ENCODE peak calls at places on chromosomes 12 and 14, in six cellular contexts. Y is upper lobe of right lung, X is choroid plexus epithelial cell, O is NCI-H187, F is thoracic aorta, K is AG08395. P is an unnamed sample.

GRCh38 chr12:108833355-108833733 is 24.0 kb downstream of the SSH1 start:
- DNase-seq in Y (no peak), X (peak), O (no peak), F (no peak), K (peak), P (no peak)

GRCh38 chr12:132264086-132265010 is 65.0 kb downstream of the GALNT9 start:
- DNase-seq in Y (no peak), X (no peak), O (no peak), F (no peak), K (no peak), P (no peak)

GRCh38 chr12:112179341-112179740 is 54.0 kb downstream of the TRAFD1 start:
- DNase-seq in Y (no peak), X (no peak), O (no peak), F (no peak), K (no peak), P (no peak)

GRCh38 chr12:52713960-52714886 is 10.9 kb upstream of the KRT77 start:
- DNase-seq in Y (no peak), X (no peak), O (no peak), F (no peak), K (no peak), P (no peak)

GRCh38 chr12:74791365-74791764 is 253.7 kb downstream of the ATXN7L3B start:
- DNase-seq in Y (no peak), X (peak), O (no peak), F (no peak), K (no peak), P (no peak)

GRCh38 chr12:82383930-82384513 is 25.7 kb downstream of the METTL25 start:
- DNase-seq in Y (no peak), X (peak), O (no peak), F (no peak), K (peak), P (no peak)

GRCh38 chr14:94936411-94936892 is 166.5 kb upstream of the GSC start:
- DNase-seq in Y (no peak), X (peak), O (no peak), F (peak), K (peak), P (peak)

GRCh38 chr14:39015360-39015961 is 87.6 kb downstream of the SEC23A start:
- DNase-seq in Y (no peak), X (peak), O (peak), F (no peak), K (peak), P (no peak)

GRCh38 chr12:8941691-8942478 is 7.6 kb downstream of the M6PR start:
- DNase-seq in Y (no peak), X (no peak), O (no peak), F (no peak), K (no peak), P (no peak)

GRCh38 chr12:89253483-89253882 is 98.8 kb downstream of the DUSP6 start:
- DNase-seq in Y (no peak), X (no peak), O (no peak), F (no peak), K (no peak), P (no peak)

GRCh38 chr12:76402259-76402658 is 54.0 kb upstream of the BBS10 start:
- DNase-seq in Y (no peak), X (no peak), O (no peak), F (no peak), K (no peak), P (no peak)

GRCh38 chr12:12004524-12004923 is 66.2 kb upstream of the BCL2L14 start:
- DNase-seq in Y (no peak), X (no peak), O (no peak), F (no peak), K (no peak), P (no peak)

GRCh38 chr14:81165188-81165587 is 55.6 kb downstream of the GTF2A1 start:
- DNase-seq in Y (no peak), X (no peak), O (no peak), F (no peak), K (no peak), P (no peak)

GRCh38 chr14:97634786-97635185 is 837.6 kb downstream of the VRK1 start:
- DNase-seq in Y (no peak), X (no peak), O (no peak), F (no peak), K (no peak), P (no peak)

GRCh38 chr12:105317942-105318614 is 12.4 kb upstream of the C12orf75 start:
- DNase-seq in Y (no peak), X (no peak), O (no peak), F (no peak), K (no peak), P (no peak)

GRCh38 chr14:105257464-105257863 is 9.1 kb downstream of the BTBD6 start:
- DNase-seq in Y (peak), X (no peak), O (no peak), F (no peak), K (no peak), P (no peak)

GRCh38 chr14:102280376-102280962 is 24.5 kb downstream of the MOK start:
- DNase-seq in Y (no peak), X (peak), O (no peak), F (no peak), K (peak), P (no peak)

GRCh38 chr12:1357711-1358110 is 236.7 kb downstream of the FBXL14 start:
- DNase-seq in Y (no peak), X (no peak), O (no peak), F (no peak), K (no peak), P (no peak)

GRCh38 chr14:102777711-102778615 is 714 bp downstream of the TRAF3 start:
- DNase-seq in Y (peak), X (peak), O (no peak), F (no peak), K (peak), P (no peak)

GRCh38 chr14:76480426-76480825 is 104.5 kb downstream of the ESRRB start:
- DNase-seq in Y (no peak), X (no peak), O (no peak), F (no peak), K (no peak), P (no peak)

P was measured in tibial artery.